ENCODE peak calls at places on chromosomes 16 and 17, in six cellular contexts. A, J, O, S, G and R are unnamed samples.

GRCh38 chr17:64771980-64772844 is 110.1 kb upstream of the SMURF2 start:
- DNase-seq in O (no peak), G (no peak), S (peak; percentile 65), A (no peak), J (no peak), R (no peak)

GRCh38 chr17:61641715-61642114 is 50.7 kb upstream of the NACA2 start:
- DNase-seq in J (no peak), A (no peak), S (no peak), O (no peak), G (no peak), R (no peak)

GRCh38 chr16:86665319-86665675 is 86.9 kb downstream of the FOXL1 start:
- DNase-seq in G (no peak), S (no peak), O (no peak), J (no peak), A (no peak), R (no peak)

GRCh38 chr17:78672880-78673371 is 95.7 kb upstream of the DNAH17 start:
- DNase-seq in A (peak; percentile 81), J (no peak), G (no peak), O (no peak), S (no peak), R (no peak)

GRCh38 chr17:29560306-29560705 is 6.5 kb downstream of the ABHD15 start:
- DNase-seq in S (peak; percentile 23), A (peak; percentile 11), G (no peak), J (no peak), O (no peak), R (no peak)

GRCh38 chr17:17712268-17712924 is 31.1 kb downstream of the RAI1 start:
- DNase-seq in J (no peak), O (no peak), A (no peak), S (no peak), G (no peak), R (no peak)

GRCh38 chr16:68134644-68135043 is 49.5 kb downstream of the NFATC3 start:
- DNase-seq in J (no peak), O (no peak), A (no peak), S (no peak), G (no peak), R (no peak)

GRCh38 chr17:2042355-2042929 is 620 bp downstream of the OVCA2 start:
- DNase-seq in A (no peak), O (peak; percentile 26), J (no peak), G (peak; percentile 55), S (no peak), R (peak; percentile 73)

GRCh38 chr16:35207059-35207999 is 1747.9 kb downstream of the TP53TG3F start:
- DNase-seq in S (peak; percentile 64), G (no peak), A (no peak), J (no peak), O (peak; percentile 47), R (no peak)

GRCh38 chr16:89430436-89431157 is 59.8 kb downstream of the ANKRD11 start:
- DNase-seq in G (no peak), A (no peak), J (no peak), S (no peak), O (no peak), R (no peak)

GRCh38 chr17:77959216-77959925 is 868 bp downstream of the TNRC6C start:
- DNase-seq in G (peak; percentile 48), A (no peak), O (peak; percentile 20), S (no peak), J (peak; percentile 46), R (peak; percentile 63)

GRCh38 chr16:17177968-17178880 is 292.5 kb downstream of the XYLT1 start:
- DNase-seq in G (no peak), S (no peak), A (no peak), J (no peak), O (no peak), R (peak; percentile 39)

GRCh38 chr17:9529033-9529748 is 46.4 kb downstream of the STX8 start:
- DNase-seq in G (peak; percentile 21), O (peak; percentile 16), S (no peak), A (no peak), J (no peak), R (peak; percentile 33)

GRCh38 chr16:56362057-56362655 is 63.2 kb downstream of the AMFR start:
- DNase-seq in O (no peak), J (no peak), A (peak; percentile 11), G (no peak), S (peak; percentile 51), R (no peak)

GRCh38 chr17:40545660-40546059 is 19.6 kb downstream of the CCR7 start:
- DNase-seq in A (no peak), J (no peak), G (no peak), S (no peak), O (no peak), R (no peak)

GRCh38 chr17:68052810-68053209 is 17.3 kb downstream of the KPNA2 start:
- DNase-seq in O (no peak), J (no peak), G (no peak), A (no peak), S (no peak), R (no peak)

GRCh38 chr17:82497483-82498405 is 21.8 kb upstream of the FOXK2 start:
- DNase-seq in A (peak; percentile 42), S (no peak), G (no peak), O (no peak), J (peak; percentile 68), R (peak; percentile 76)

GRCh38 chr17:59840908-59841666 is 51.7 kb downstream of the TUBD1 start:
- DNase-seq in S (no peak), G (no peak), J (no peak), O (no peak), A (no peak), R (no peak)

GRCh38 chr16:74738134-74738541 is 36.5 kb downstream of the FA2H start:
- DNase-seq in J (no peak), O (peak; percentile 79), A (no peak), G (peak; percentile 83), S (peak; percentile 80), R (peak; percentile 34)

GRCh38 chr16:67207857-67208524 is 9.1 kb downstream of the ELMO3 start:
- DNase-seq in O (no peak), S (peak; percentile 64), G (peak; percentile 53), J (no peak), A (peak; percentile 89), R (no peak)

GRCh38 chr17:28384281-28385036 is 13.0 kb downstream of the SARM1 start:
- DNase-seq in G (no peak), J (peak; percentile 88), A (no peak), S (peak; percentile 89), O (no peak), R (peak; percentile 52)

GRCh38 chr17:80992077-80992947 is 671 bp downstream of the CHMP6 start:
- DNase-seq in S (peak; percentile 80), A (no peak), G (no peak), J (peak; percentile 47), O (peak; percentile 72), R (peak; percentile 57)

GRCh38 chr17:4887581-4887980 is 11.8 kb upstream of the C17orf107 start:
- DNase-seq in O (no peak), A (no peak), J (no peak), G (no peak), S (no peak), R (no peak)

GRCh38 chr17:80112471-80113032 is 11.2 kb downstream of the GAA start:
- DNase-seq in S (peak; percentile 68), G (no peak), J (no peak), O (peak; percentile 43), A (no peak), R (no peak)

GRCh38 chr16:55249936-55250335 is 74.1 kb upstream of the IRX6 start:
- DNase-seq in O (no peak), S (no peak), A (no peak), G (no peak), J (no peak), R (no peak)

GRCh38 chr17:47875586-47875985 is 20.4 kb upstream of the SP2 start:
- DNase-seq in J (peak; percentile 9), S (no peak), A (no peak), G (no peak), O (no peak), R (no peak)

GRCh38 chr17:2084129-2084765 is 29.3 kb downstream of the HIC1 start:
- DNase-seq in J (peak; percentile 48), A (peak; percentile 81), O (peak; percentile 56), S (no peak), G (no peak), R (no peak)

GRCh38 chr16:11251525-11252481 is 4.2 kb downstream of the SOCS1 start:
- DNase-seq in S (no peak), A (no peak), O (no peak), G (no peak), J (no peak), R (no peak)

GRCh38 chr16:27925612-27926011 is 137.9 kb downstream of the GSG1L start:
- DNase-seq in J (no peak), S (no peak), G (no peak), O (no peak), A (no peak), R (no peak)

DNA sequence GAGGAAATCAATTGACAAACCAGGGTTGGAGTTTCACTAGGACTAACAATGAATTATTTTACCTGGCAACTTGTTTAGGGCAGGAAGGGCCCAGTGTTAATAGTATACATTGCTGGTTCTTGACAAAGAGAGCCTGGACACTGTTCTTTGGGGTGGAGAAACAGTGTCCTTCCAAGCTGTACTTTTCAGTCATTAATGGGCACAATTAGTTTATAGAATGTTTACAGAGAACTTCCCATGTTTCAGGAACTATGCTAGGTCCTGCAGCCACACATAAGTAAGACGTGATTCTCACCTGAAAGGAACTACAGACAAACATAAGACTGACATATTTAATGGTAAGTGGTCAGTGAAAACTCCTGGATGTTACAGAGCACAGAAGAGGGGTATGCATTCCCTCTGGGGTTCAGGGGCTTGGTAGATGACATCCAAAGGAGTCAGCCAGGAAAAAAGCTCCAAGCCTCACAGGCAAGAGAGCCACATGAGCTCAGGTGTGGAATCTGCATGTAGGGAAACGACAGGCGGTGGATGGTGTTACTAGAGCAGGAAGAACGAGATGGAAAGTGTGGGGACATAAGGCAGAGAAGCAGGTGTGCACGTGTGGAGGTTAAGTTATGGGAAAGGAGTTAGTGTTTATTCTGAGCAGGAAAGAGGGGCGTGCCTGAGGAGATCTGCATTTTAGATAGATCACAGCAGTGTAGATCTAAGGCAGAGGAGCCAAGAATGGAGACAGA is 3.8 kb upstream of the DYNLL2 start:
- DNase-seq in A (no peak), G (no peak), O (no peak), J (no peak), S (no peak), R (no peak)
- H3K9me3 ChIP-seq in A (no peaks in the 10 kb centered on the region), G (no peaks in the 10 kb centered on the region), O (no peaks in the 10 kb centered on the region), J (no peaks in the 10 kb centered on the region), S (no peaks in the 10 kb centered on the region), R (no peaks in the 10 kb centered on the region)

GRCh38 chr17:72624652-72625051 is 467.8 kb downstream of the SLC39A11 start:
- DNase-seq in S (no peak), J (no peak), G (no peak), O (no peak), A (no peak), R (no peak)
- TF ChIP-seq CTCF in S (no peak), J (no peak), G (no peak), O (no peak), A (no peak), R (no peak)

DNA sequence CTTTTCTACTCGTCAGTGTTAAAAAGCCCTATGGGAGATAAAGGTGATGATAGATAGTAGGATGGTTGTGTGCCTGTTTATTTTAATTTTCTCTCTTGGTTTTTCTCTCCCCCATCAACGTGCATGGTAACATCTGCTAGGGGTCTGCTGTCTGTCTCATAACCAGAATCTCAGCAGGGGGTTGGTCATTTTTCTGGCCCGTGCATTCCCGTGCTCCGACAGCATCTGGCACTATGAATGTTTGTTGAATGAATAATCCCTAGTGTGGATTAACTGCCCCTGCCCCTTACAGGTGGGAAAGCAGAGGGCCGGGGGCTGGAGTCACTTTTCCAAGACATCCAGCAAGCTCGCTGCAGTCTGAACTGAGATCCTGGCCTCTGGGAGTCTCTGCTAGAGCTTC is 6.3 kb downstream of the CA5A start:
- DNase-seq in S (no peak), O (no peak), A (no peak), G (no peak), J (no peak), R (no peak)
- H3K9me3 ChIP-seq in S (no peaks in the 10 kb centered on the region), O (no peaks in the 10 kb centered on the region), A (no peaks in the 10 kb centered on the region), G (no peaks in the 10 kb centered on the region), J (no peaks in the 10 kb centered on the region), R (no peaks in the 10 kb centered on the region)

GRCh38 chr16:7555459-7555858 is 222.8 kb downstream of the RBFOX1 start:
- DNase-seq in G (no peak), O (no peak), S (no peak), J (no peak), A (no peak), R (no peak)
- TF ChIP-seq CTCF in G (no peak), O (no peak), S (no peak), J (no peak), A (no peak), R (no peak)